ENCODE peak calls at places on chromosomes 13 and 19, in four cellular contexts. One of them, this sample, is unnamed.

GRCh38 chr13:36069881-36070366 is 61.3 kb downstream of the DCLK1 start:
- DNase-seq in HCT116: no peak
- DNase-seq in SK-N-SH: no peak
- DNase-seq in H1: no peak
- DNase-seq in this sample: no peak

GRCh38 chr13:101763191-101763590 is 310.7 kb downstream of the ITGBL1 start:
- DNase-seq in HCT116: no peak
- DNase-seq in SK-N-SH: no peak
- DNase-seq in H1: no peak
- DNase-seq in this sample: no peak

GRCh38 chr13:39186205-39186880 is 148.1 kb downstream of the NHLRC3 start:
- DNase-seq in SK-N-SH: no peak
- DNase-seq in HCT116: no peak
- DNase-seq in H1: no peak
- DNase-seq in this sample: no peak

GRCh38 chr13:111031531-111031961 is 83.6 kb upstream of the ARHGEF7 start:
- DNase-seq in H1: no peak
- DNase-seq in SK-N-SH: no peak
- DNase-seq in HCT116: no peak
- DNase-seq in this sample: no peak

GRCh38 chr13:53200498-53201453 is 172.2 kb downstream of the OLFM4 start:
- DNase-seq in SK-N-SH: peak; percentile 44
- DNase-seq in H1: peak; percentile 62
- DNase-seq in HCT116: no peak
- DNase-seq in this sample: no peak

GRCh38 chr19:3513198-3514140 is 7.4 kb downstream of the FZR1 start:
- DNase-seq in H1: no peak
- DNase-seq in HCT116: no peak
- DNase-seq in SK-N-SH: no peak
- DNase-seq in this sample: no peak

GRCh38 chr19:54275951-54276350 is 5.0 kb downstream of the LILRB2 start:
- DNase-seq in H1: no peak
- DNase-seq in HCT116: no peak
- DNase-seq in SK-N-SH: no peak
- DNase-seq in this sample: no peak

GRCh38 chr19:58556633-58557252 is 1.7 kb downstream of the UBE2M start:
- DNase-seq in SK-N-SH: no peak
- DNase-seq in HCT116: no peak
- DNase-seq in H1: no peak
- DNase-seq in this sample: no peak

GRCh38 chr13:79482271-79482970 is 1.5 kb downstream of the NDFIP2 start:
- DNase-seq in H1: no peak
- DNase-seq in HCT116: no peak
- DNase-seq in SK-N-SH: no peak
- DNase-seq in this sample: no peak

GRCh38 chr13:76043882-76044281 is 407.8 kb downstream of the LMO7 start:
- DNase-seq in H1: no peak
- DNase-seq in SK-N-SH: no peak
- DNase-seq in HCT116: no peak
- DNase-seq in this sample: peak; percentile 9

GRCh38 chr19:14433454-14434156 is 499 bp downstream of the PKN1 start:
- DNase-seq in H1: no peak
- DNase-seq in HCT116: no peak
- DNase-seq in SK-N-SH: peak; percentile 59
- DNase-seq in this sample: no peak

GRCh38 chr19:2587001-2587719 is 111.2 kb downstream of the GADD45B start:
- DNase-seq in SK-N-SH: no peak
- DNase-seq in H1: no peak
- DNase-seq in HCT116: no peak
- DNase-seq in this sample: no peak

GRCh38 chr19:15297416-15298224 is 34.7 kb downstream of the BRD4 start:
- DNase-seq in HCT116: peak; percentile 59
- DNase-seq in H1: no peak
- DNase-seq in SK-N-SH: no peak
- DNase-seq in this sample: no peak

GRCh38 chr19:35349614-35350521 is 2.2 kb downstream of the FFAR1 start:
- DNase-seq in HCT116: no peak
- DNase-seq in H1: no peak
- DNase-seq in SK-N-SH: no peak
- DNase-seq in this sample: no peak

GRCh38 chr13:104024416-104025170 is 958.4 kb upstream of the SLC10A2 start:
- DNase-seq in HCT116: no peak
- DNase-seq in SK-N-SH: no peak
- DNase-seq in H1: no peak
- DNase-seq in this sample: peak; percentile 35

GRCh38 chr19:33405491-33406461 is 32.3 kb downstream of the CEBPG start:
- DNase-seq in H1: no peak
- DNase-seq in SK-N-SH: peak; percentile 27
- DNase-seq in HCT116: no peak
- DNase-seq in this sample: no peak

GRCh38 chr13:94033830-94034642 is 445.4 kb downstream of the DCT start:
- DNase-seq in HCT116: no peak
- DNase-seq in H1: no peak
- DNase-seq in SK-N-SH: no peak
- DNase-seq in this sample: no peak

GRCh38 chr19:45508931-45509691 is 1.8 kb downstream of the VASP start:
- DNase-seq in HCT116: no peak
- DNase-seq in SK-N-SH: peak; percentile 87
- DNase-seq in H1: no peak
- DNase-seq in this sample: peak; percentile 61

GRCh38 chr13:41004875-41005693 is 14.0 kb downstream of the ELF1 start:
- DNase-seq in SK-N-SH: no peak
- DNase-seq in H1: no peak
- DNase-seq in HCT116: no peak
- DNase-seq in this sample: no peak

GRCh38 chr13:26600345-26600761 is 42.9 kb downstream of the WASF3 start:
- DNase-seq in SK-N-SH: no peak
- DNase-seq in H1: no peak
- DNase-seq in HCT116: no peak
- DNase-seq in this sample: no peak

GRCh38 chr19:38020331-38020730 is 113.3 kb downstream of the SIPA1L3 start:
- DNase-seq in SK-N-SH: no peak
- DNase-seq in H1: no peak
- DNase-seq in HCT116: no peak
- DNase-seq in this sample: no peak

GRCh38 chr19:38551450-38551813 is 66.3 kb downstream of the MAP4K1 start:
- DNase-seq in HCT116: no peak
- DNase-seq in SK-N-SH: no peak
- DNase-seq in H1: no peak
- DNase-seq in this sample: no peak

GRCh38 chr13:26867451-26868067 is 107.0 kb upstream of the GPR12 start:
- DNase-seq in SK-N-SH: no peak
- DNase-seq in HCT116: no peak
- DNase-seq in H1: no peak
- DNase-seq in this sample: peak; percentile 41

GRCh38 chr13:73993661-73994060 is 140.5 kb downstream of the KLF12 start:
- DNase-seq in SK-N-SH: no peak
- DNase-seq in HCT116: no peak
- DNase-seq in H1: no peak
- DNase-seq in this sample: no peak

GRCh38 chr13:73997964-73998363 is 136.2 kb downstream of the KLF12 start:
- DNase-seq in H1: no peak
- DNase-seq in SK-N-SH: no peak
- DNase-seq in HCT116: no peak
- DNase-seq in this sample: no peak

GRCh38 chr13:73996569-73996968 is 137.6 kb downstream of the KLF12 start:
- DNase-seq in H1: no peak
- DNase-seq in HCT116: no peak
- DNase-seq in SK-N-SH: no peak
- DNase-seq in this sample: no peak

GRCh38 chr13:73998631-73999030 is 135.6 kb downstream of the KLF12 start:
- DNase-seq in HCT116: no peak
- DNase-seq in SK-N-SH: no peak
- DNase-seq in H1: no peak
- DNase-seq in this sample: no peak

GRCh38 chr13:73995752-73996151 is 138.5 kb downstream of the KLF12 start:
- DNase-seq in SK-N-SH: no peak
- DNase-seq in HCT116: no peak
- DNase-seq in H1: no peak
- DNase-seq in this sample: no peak
- TF ChIP-seq JUND in SK-N-SH: no peak
- TF ChIP-seq JUND in HCT116: no peak
- TF ChIP-seq JUND in H1: no peak
- TF ChIP-seq JUND in this sample: no peak

GRCh38 chr19:944663-945241 is 18.9 kb downstream of the ARID3A start:
- DNase-seq in H1: no peak
- DNase-seq in HCT116: no peak
- DNase-seq in SK-N-SH: peak; percentile 86
- DNase-seq in this sample: no peak
- TF ChIP-seq JUND in H1: no peak
- TF ChIP-seq JUND in HCT116: no peak
- TF ChIP-seq JUND in SK-N-SH: no peak
- TF ChIP-seq JUND in this sample: no peak

GRCh38 chr19:28235606-28236125 is 977.3 kb downstream of the UQCRFS1 start:
- DNase-seq in HCT116: no peak
- DNase-seq in H1: no peak
- DNase-seq in SK-N-SH: no peak
- DNase-seq in this sample: no peak

GRCh38 chr19:28228854-28229253 is 984.1 kb downstream of the UQCRFS1 start:
- DNase-seq in HCT116: no peak
- DNase-seq in SK-N-SH: no peak
- DNase-seq in H1: no peak
- DNase-seq in this sample: no peak

GRCh38 chr19:28239270-28239669 is 973.7 kb downstream of the UQCRFS1 start:
- DNase-seq in HCT116: no peak
- DNase-seq in H1: peak; percentile 43
- DNase-seq in SK-N-SH: peak; percentile 12
- DNase-seq in this sample: no peak

GRCh38 chr19:28234637-28235036 is 978.3 kb downstream of the UQCRFS1 start:
- DNase-seq in H1: no peak
- DNase-seq in HCT116: no peak
- DNase-seq in SK-N-SH: no peak
- DNase-seq in this sample: peak; percentile 1
- TF ChIP-seq JUND in H1: no peak
- TF ChIP-seq JUND in HCT116: no peak
- TF ChIP-seq JUND in SK-N-SH: no peak
- TF ChIP-seq JUND in this sample: no peak

DNA sequence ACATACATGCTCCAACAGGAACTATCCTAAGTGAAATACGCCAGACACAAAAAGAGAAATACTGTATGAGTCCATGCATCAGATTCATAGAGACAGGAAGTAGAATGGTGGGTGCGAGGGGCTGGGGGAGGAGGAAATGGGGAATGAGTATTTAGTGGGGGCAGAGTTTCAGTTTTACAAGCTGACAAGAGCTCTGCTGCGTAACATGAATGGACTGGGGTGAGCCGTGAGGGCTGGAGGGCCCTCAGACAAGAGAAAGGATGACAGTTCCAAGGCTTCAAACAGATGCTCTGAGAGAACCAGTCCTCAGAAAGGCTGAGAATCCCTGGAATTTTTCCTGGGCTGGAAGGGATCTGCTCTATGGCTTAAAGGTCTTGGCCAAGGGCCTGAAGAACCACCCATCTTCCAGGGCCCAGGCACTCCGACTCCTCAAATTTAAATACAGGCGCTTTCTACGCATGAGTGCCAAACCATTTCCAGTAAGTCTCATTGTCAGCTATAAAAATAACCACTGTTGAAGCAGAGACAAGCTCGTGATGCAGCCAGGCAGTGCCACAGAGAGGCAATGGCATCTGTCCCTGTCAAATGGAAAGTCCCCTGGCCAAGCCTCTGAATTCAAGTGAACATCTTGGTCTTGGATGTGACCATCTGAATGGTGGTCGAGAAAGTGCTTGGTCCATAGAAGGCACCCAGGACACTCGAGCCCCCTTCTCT is 17.5 kb downstream of the KLF2 start:
- DNase-seq in H1: no peak
- DNase-seq in SK-N-SH: no peak
- DNase-seq in HCT116: no peak
- DNase-seq in this sample: no peak
- TF ChIP-seq JUND in H1: no peak
- TF ChIP-seq JUND in SK-N-SH: no peak
- TF ChIP-seq JUND in HCT116: no peak
- TF ChIP-seq JUND in this sample: no peak

GRCh38 chr19:47280183-47280797 is 5.6 kb downstream of the INAFM1 start:
- DNase-seq in H1: no peak
- DNase-seq in HCT116: no peak
- DNase-seq in SK-N-SH: peak; percentile 51
- DNase-seq in this sample: no peak
- TF ChIP-seq JUND in H1: no peak
- TF ChIP-seq JUND in HCT116: no peak
- TF ChIP-seq JUND in SK-N-SH: no peak
- TF ChIP-seq JUND in this sample: no peak

GRCh38 chr13:97021241-97021640 is 27.0 kb upstream of the OXGR1 start:
- DNase-seq in HCT116: no peak
- DNase-seq in SK-N-SH: no peak
- DNase-seq in H1: no peak
- DNase-seq in this sample: no peak
- TF ChIP-seq JUND in HCT116: no peak
- TF ChIP-seq JUND in SK-N-SH: no peak
- TF ChIP-seq JUND in H1: no peak
- TF ChIP-seq JUND in this sample: no peak

DNA sequence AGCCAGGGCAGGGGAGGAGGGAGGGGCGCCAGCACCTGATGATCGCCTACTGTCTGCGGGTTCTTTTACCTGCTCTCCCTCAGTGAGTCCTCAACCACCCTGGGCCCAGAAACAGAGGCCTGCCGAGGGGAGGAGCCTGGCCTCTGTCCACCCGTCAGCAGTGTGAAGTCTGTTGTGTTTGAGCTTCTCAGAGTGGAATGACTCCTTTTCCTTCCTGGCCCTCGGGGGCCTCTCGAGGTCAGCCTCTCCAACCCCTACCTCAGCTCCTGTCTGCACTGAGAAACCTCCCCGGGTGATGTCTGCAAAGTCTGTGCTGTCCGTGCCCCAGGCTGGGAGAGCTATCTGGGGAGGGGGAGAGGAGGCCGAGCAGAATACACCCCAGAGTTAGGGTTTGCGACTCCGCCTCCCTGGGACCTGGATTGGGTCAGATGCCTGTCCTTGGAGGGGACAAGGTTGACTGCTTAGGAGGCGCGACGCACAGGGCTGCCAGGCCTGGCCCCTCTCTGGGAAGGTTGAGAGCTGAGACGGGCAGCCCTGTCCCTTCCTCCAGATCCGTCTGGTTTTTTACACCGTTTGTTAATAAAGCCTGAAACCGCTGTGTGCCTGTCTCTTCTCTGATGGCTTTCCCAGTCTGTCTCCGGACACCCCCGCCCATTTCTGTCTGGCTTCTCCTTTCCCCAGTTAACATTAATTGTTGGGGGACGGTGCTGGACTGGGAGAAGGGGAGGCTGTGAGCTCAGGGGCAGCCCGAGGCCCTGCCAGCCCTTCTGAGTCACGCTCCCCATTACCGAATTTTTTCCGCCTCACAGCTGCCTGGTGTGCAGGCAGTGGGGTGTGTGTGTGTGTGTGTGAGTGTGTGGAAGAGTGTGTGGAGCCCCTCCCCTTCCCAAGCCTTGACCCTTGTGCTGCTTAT is 1.0 kb upstream of the SSC5D start:
- DNase-seq in HCT116: no peak
- DNase-seq in H1: no peak
- DNase-seq in SK-N-SH: peak; percentile 72
- DNase-seq in this sample: peak; percentile 69
- TF ChIP-seq JUND in HCT116: no peak
- TF ChIP-seq JUND in H1: no peak
- TF ChIP-seq JUND in SK-N-SH: peak; percentile 78
- TF ChIP-seq JUND in this sample: no peak

This sample was measured in T47D.